ENCODE peak calls at places on chromosomes 13 and 19, in eight cellular contexts. Z, G, Y, X, C, T, N and Q are unnamed samples.

GRCh38 chr19:19103167-19103566 is 35.1 kb downstream of the TMEM161A start:
- DNase-seq in X (no peak), Y (no peak), T (no peak), C (peak), G (no peak), Z (no peak), N (no peak), Q (no peak)

GRCh38 chr13:98333481-98333880 is 156.4 kb upstream of the RNF113B start:
- DNase-seq in Z (no peak), G (no peak), N (no peak), X (no peak), Y (no peak), T (no peak), C (no peak), Q (no peak)

GRCh38 chr19:43781630-43782310 is 997 bp upstream of the KCNN4 start:
- DNase-seq in Y (no peak), Z (no peak), X (no peak), N (no peak), C (no peak), T (no peak), G (no peak), Q (no peak)

GRCh38 chr13:112452380-112453206 is 76.4 kb downstream of the SPACA7 start:
- DNase-seq in C (no peak), Z (no peak), Y (no peak), T (no peak), N (no peak), G (no peak), X (no peak), Q (no peak)

GRCh38 chr19:16942583-16942982 is 53.8 kb downstream of the F2RL3 start:
- DNase-seq in T (no peak), C (no peak), N (no peak), Z (no peak), Y (no peak), G (no peak), X (no peak), Q (no peak)

GRCh38 chr19:19835560-19836038 is 14.0 kb upstream of the ZNF506 start:
- DNase-seq in Y (no peak), T (no peak), N (no peak), C (no peak), Z (no peak), G (no peak), X (no peak), Q (no peak)

GRCh38 chr19:12784394-12784870 is 6.9 kb upstream of the JUNB start:
- DNase-seq in Z (no peak), Y (no peak), N (peak), X (no peak), C (no peak), T (no peak), G (no peak), Q (no peak)

GRCh38 chr19:31112158-31112557 is 237.1 kb downstream of the TSHZ3 start:
- DNase-seq in Y (no peak), X (no peak), Z (no peak), N (no peak), T (no peak), G (no peak), C (no peak), Q (no peak)

GRCh38 chr19:531009-531752 is 379 bp upstream of the CDC34 start:
- DNase-seq in X (peak), C (peak), Z (no peak), G (no peak), N (peak), T (peak), Y (peak), Q (peak)

GRCh38 chr19:19262190-19263057 is 10.7 kb downstream of the TM6SF2 start:
- DNase-seq in T (peak), X (no peak), C (no peak), Z (no peak), Y (peak), N (peak), G (no peak), Q (no peak)

GRCh38 chr13:103325675-103326074 is 259.5 kb upstream of the SLC10A2 start:
- DNase-seq in G (no peak), N (no peak), C (no peak), Z (no peak), T (no peak), X (no peak), Y (peak), Q (no peak)

GRCh38 chr13:83515267-83515666 is 367.0 kb downstream of the SLITRK1 start:
- DNase-seq in C (no peak), N (no peak), X (peak), Y (no peak), T (no peak), Z (no peak), G (no peak), Q (no peak)

GRCh38 chr19:12364391-12365093 is 941 bp downstream of the ZNF442 start:
- DNase-seq in Y (peak), C (no peak), X (no peak), Z (no peak), T (peak), G (no peak), N (peak), Q (no peak)

GRCh38 chr19:15863272-15863671 is 34.6 kb downstream of the CYP4F2 start:
- DNase-seq in Z (no peak), X (no peak), N (peak), G (no peak), C (peak), T (no peak), Y (no peak), Q (no peak)

GRCh38 chr19:46241676-46242075 is 12.1 kb downstream of the IGFL1 start:
- DNase-seq in X (no peak), Z (no peak), C (no peak), G (no peak), T (no peak), Y (no peak), N (no peak), Q (no peak)

GRCh38 chr19:35346193-35347052 is 1.3 kb upstream of the FFAR1 start:
- DNase-seq in Y (no peak), C (no peak), X (no peak), G (no peak), Z (peak), T (no peak), N (no peak), Q (no peak)

GRCh38 chr19:459724-460511 is 915 bp downstream of the SHC2 start:
- DNase-seq in Z (no peak), T (peak), N (peak), Y (peak), C (no peak), X (peak), G (no peak), Q (no peak)

GRCh38 chr13:111626371-111627305 is 306.2 kb downstream of the TEX29 start:
- DNase-seq in Z (no peak), G (no peak), C (no peak), Y (no peak), N (no peak), T (no peak), X (no peak), Q (no peak)

GRCh38 chr13:31207630-31208549 is 8.1 kb downstream of the B3GLCT start:
- DNase-seq in Y (no peak), C (no peak), T (no peak), G (no peak), N (no peak), Z (no peak), X (no peak), Q (no peak)

GRCh38 chr19:18675779-18676178 is 7.7 kb upstream of the CRTC1 start:
- DNase-seq in X (no peak), Z (no peak), C (peak), T (no peak), G (no peak), Y (peak), N (peak), Q (no peak)

GRCh38 chr19:37979547-37980082 is 72.6 kb downstream of the SIPA1L3 start:
- DNase-seq in C (no peak), T (peak), Z (peak), G (no peak), X (no peak), N (no peak), Y (no peak), Q (no peak)

GRCh38 chr13:26872444-26873173 is 112.0 kb upstream of the GPR12 start:
- DNase-seq in G (peak), T (peak), X (peak), Y (peak), N (peak), C (peak), Z (no peak), Q (peak)

GRCh38 chr19:55383279-55383788 is 758 bp downstream of the TMEM238 start:
- DNase-seq in Z (no peak), Y (peak), N (peak), X (no peak), G (no peak), C (no peak), T (no peak), Q (no peak)

GRCh38 chr19:2136796-2137195 is 14.6 kb downstream of the AP3D1 start:
- DNase-seq in T (no peak), C (no peak), Z (no peak), X (no peak), N (no peak), Y (no peak), G (no peak), Q (no peak)

GRCh38 chr19:12791345-12792047 is at the start of gene JUNB:
- DNase-seq in Y (peak), Z (peak), C (peak), N (peak), G (no peak), X (peak), T (peak), Q (peak)

GRCh38 chr19:12733369-12733896 is 1.1 kb downstream of the TRIR start:
- DNase-seq in T (peak), G (no peak), X (peak), Z (no peak), N (peak), Y (peak), C (no peak), Q (no peak)

GRCh38 chr13:50894042-50894441 is 15.5 kb upstream of the RNASEH2B start:
- DNase-seq in Y (peak), N (no peak), Z (no peak), C (no peak), G (no peak), X (no peak), T (no peak), Q (no peak)

GRCh38 chr19:44607917-44608316 is 5.4 kb upstream of the IGSF23 start:
- DNase-seq in G (no peak), Z (no peak), C (no peak), T (no peak), N (no peak), Y (no peak), X (no peak), Q (no peak)

GRCh38 chr19:18961767-18962423 is 20.9 kb upstream of the HOMER3 start:
- DNase-seq in N (peak), C (no peak), T (peak), Y (peak), Z (no peak), X (no peak), G (no peak), Q (no peak)

GRCh38 chr13:95485045-95485517 is 67.4 kb upstream of the CLDN10 start:
- DNase-seq in T (peak), G (no peak), X (peak), N (peak), C (no peak), Y (no peak), Z (no peak), Q (no peak)

GRCh38 chr13:27269114-27269665 is 1.4 kb upstream of the RASL11A start:
- DNase-seq in Y (no peak), X (no peak), G (no peak), T (no peak), N (no peak), Z (no peak), C (no peak), Q (no peak)

GRCh38 chr19:46963093-46963734 is 56.4 kb upstream of the NPAS1 start:
- DNase-seq in X (no peak), C (no peak), T (no peak), G (no peak), Z (no peak), Y (no peak), N (no peak), Q (no peak)

GRCh38 chr19:49145485-49146407 is 9.4 kb downstream of the HRC start:
- DNase-seq in Y (peak), X (peak), N (peak), T (peak), G (peak), C (peak), Z (peak), Q (peak)

GRCh38 chr19:49147923-49148682 is 7.1 kb downstream of the HRC start:
- DNase-seq in X (no peak), C (no peak), Y (no peak), T (no peak), N (peak), Z (no peak), G (no peak), Q (no peak)

GRCh38 chr19:49141352-49141751 is 13.8 kb downstream of the HRC start:
- DNase-seq in N (no peak), C (no peak), Y (no peak), G (no peak), Z (no peak), X (no peak), T (no peak), Q (no peak)

GRCh38 chr19:49140951-49141350 is 14.2 kb downstream of the HRC start:
- DNase-seq in Z (no peak), N (no peak), Y (no peak), T (no peak), C (no peak), G (no peak), X (no peak), Q (no peak)

DNA sequence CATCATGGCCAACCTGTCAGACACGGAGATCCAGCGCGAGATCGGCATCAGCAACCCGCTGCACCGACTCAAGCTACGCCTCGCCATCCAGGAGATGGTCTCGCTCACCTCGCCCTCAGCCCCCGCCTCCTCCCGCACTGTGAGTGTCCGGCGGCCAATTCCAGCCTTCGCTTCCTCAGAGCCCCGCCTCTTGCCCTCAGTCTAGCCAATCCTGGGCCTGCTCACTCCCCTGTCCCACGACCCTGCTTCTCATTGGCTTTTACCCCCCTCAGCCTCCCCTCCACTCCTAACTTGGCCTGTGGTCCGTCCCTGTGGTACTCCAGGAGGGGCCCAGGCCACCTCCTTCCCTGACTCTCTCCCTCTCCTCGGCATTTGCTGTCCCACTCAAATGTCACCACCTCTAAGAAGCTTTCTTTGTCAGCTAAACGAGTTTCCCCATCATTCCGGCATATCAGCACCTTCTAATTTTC is 12.3 kb downstream of the HRC start:
- DNase-seq in G (no peak), N (peak), Z (no peak), Y (peak), C (no peak), T (peak), X (peak), Q (no peak)
- TF ChIP-seq REST in G (no peak), N (no peak), Z (no peak), Y (no peak), C (no peak), T (no peak), X (no peak), Q (no peak)

GRCh38 chr19:28706693-28707092 is 506.3 kb downstream of the UQCRFS1 start:
- DNase-seq in C (no peak), T (no peak), Z (no peak), Y (no peak), N (no peak), G (no peak), X (no peak), Q (no peak)

GRCh38 chr19:28701491-28701890 is 511.5 kb downstream of the UQCRFS1 start:
- DNase-seq in N (no peak), X (no peak), G (no peak), T (no peak), Y (no peak), Z (no peak), C (no peak), Q (no peak)

GRCh38 chr19:28700176-28700575 is 512.8 kb downstream of the UQCRFS1 start:
- DNase-seq in T (no peak), Z (no peak), Y (no peak), N (no peak), X (no peak), C (no peak), G (no peak), Q (no peak)

GRCh38 chr19:28703400-28703956 is 509.5 kb downstream of the UQCRFS1 start:
- DNase-seq in G (no peak), Y (no peak), T (no peak), X (no peak), C (no peak), N (no peak), Z (no peak), Q (no peak)

GRCh38 chr19:28705008-28705407 is 507.9 kb downstream of the UQCRFS1 start:
- DNase-seq in Z (no peak), X (peak), G (peak), C (no peak), N (peak), T (no peak), Y (peak), Q (no peak)
- TF ChIP-seq REST in Z (no peak), X (no peak), G (no peak), C (no peak), N (no peak), T (no peak), Y (no peak), Q (no peak)

GRCh38 chr19:10872551-10873107 is 1.3 kb downstream of the CARM1 start:
- DNase-seq in X (no peak), T (no peak), Y (no peak), G (no peak), Z (no peak), C (no peak), N (no peak), Q (no peak)
- TF ChIP-seq REST in X (no peak), T (no peak), Y (no peak), G (no peak), Z (no peak), C (no peak), N (no peak), Q (no peak)

GRCh38 chr19:5580116-5580515 is 12.4 kb upstream of the TINCR start:
- DNase-seq in C (no peak), N (no peak), T (no peak), Z (no peak), Y (no peak), G (no peak), X (no peak), Q (no peak)
- TF ChIP-seq REST in C (no peak), N (no peak), T (no peak), Z (no peak), Y (no peak), G (no peak), X (no peak), Q (no peak)

DNA sequence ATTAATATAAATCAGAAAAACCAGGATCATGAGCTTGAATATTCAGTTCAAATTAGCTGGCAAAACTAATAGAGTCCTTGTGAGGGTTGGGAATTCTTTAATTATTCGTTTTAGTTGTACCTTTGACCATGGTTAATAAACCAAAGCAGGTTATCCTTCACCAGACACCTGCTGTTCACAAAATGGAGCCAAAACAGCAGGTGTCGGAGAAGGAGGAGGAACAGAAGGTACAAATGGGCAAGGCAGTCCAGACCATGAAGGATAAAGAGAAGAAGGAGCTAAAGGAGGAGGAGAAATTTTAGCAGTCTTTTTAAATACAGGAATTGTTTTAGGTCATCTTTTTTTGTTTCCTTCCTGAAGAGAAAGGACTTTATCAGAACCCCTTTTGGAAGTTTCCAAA is 106.1 kb downstream of the NHLRC3 start:
- DNase-seq in G (no peak), T (no peak), Z (no peak), Y (no peak), N (no peak), X (no peak), C (no peak), Q (no peak)
- TF ChIP-seq REST in G (no peak), T (no peak), Z (no peak), Y (no peak), N (no peak), X (no peak), C (no peak), Q (no peak)

GRCh38 chr13:109998030-109998429 is 211.6 kb upstream of the IRS2 start:
- DNase-seq in G (no peak), Z (no peak), Y (no peak), X (no peak), C (no peak), T (no peak), N (no peak), Q (no peak)

GRCh38 chr13:109999659-110000533 is 213.5 kb upstream of the IRS2 start:
- DNase-seq in X (no peak), G (no peak), Z (no peak), C (no peak), T (no peak), Y (peak), N (no peak), Q (no peak)

GRCh38 chr13:109996404-109996960 is 210.1 kb upstream of the IRS2 start:
- DNase-seq in G (no peak), Z (no peak), Y (no peak), T (no peak), X (no peak), N (no peak), C (no peak), Q (no peak)

GRCh38 chr13:110000534-110001345 is 214.4 kb upstream of the IRS2 start:
- DNase-seq in G (no peak), C (no peak), N (no peak), Z (no peak), T (no peak), Y (no peak), X (no peak), Q (no peak)

DNA sequence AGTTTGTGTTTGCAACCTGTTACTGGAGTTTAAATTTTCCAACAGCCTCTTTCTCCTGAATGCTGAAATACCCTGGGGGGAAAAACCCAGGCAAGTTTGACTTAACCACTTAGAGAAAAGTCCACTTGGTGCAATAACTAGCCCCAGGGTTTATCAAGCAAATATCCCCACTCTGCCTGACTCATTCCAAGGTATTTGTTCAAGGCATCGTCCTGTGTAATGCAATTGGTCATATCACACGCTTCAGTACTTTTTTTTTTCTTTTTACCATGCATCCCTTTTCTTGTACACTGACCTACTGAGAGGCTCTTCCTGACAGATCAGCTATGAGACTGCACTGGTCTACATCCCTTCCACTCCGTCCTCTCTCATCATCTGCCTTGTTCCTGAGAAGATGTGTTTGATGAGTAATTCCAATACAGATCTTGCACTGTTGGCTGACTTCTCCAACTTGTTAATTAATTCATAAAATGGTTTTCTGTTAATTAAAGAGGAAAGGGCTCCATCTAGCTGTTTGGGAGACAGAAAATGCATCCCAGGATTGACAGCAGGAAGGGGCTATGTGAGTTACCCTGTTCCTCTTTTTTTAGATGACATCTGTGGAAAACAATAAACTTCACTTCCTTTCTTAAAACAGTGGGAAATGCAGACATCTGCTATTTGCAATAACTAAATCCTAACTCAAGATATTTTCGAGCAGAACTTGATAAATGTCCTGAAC is 212.6 kb upstream of the IRS2 start:
- DNase-seq in N (no peak), G (no peak), C (no peak), Z (no peak), Y (no peak), X (peak), T (no peak), Q (no peak)
- TF ChIP-seq REST in N (no peak), G (no peak), C (no peak), Z (no peak), Y (no peak), X (no peak), T (no peak), Q (no peak)